ENCODE peak calls at places on chromosomes 11 and 22, in five cellular contexts. One of them, this sample, is unnamed.

GRCh38 chr11:102868359-102868758 is 6.4 kb downstream of the MMP12 start:
- DNase-seq in IMR-90: peak; percentile 44
- DNase-seq in trophoblast cell: peak; percentile 53
- DNase-seq in mesenchymal stem cell: peak; percentile 60
- DNase-seq in neuronal stem cell: no peak
- DNase-seq in this sample: no peak

GRCh38 chr11:131688056-131688693 is 317.8 kb downstream of the NTM start:
- DNase-seq in neuronal stem cell: peak; percentile 56
- DNase-seq in mesenchymal stem cell: peak; percentile 53
- DNase-seq in trophoblast cell: peak; percentile 29
- DNase-seq in IMR-90: peak; percentile 41
- DNase-seq in this sample: peak; percentile 81

GRCh38 chr11:1226981-1227550 is 4.2 kb downstream of the MUC5B start:
- DNase-seq in neuronal stem cell: no peak
- DNase-seq in trophoblast cell: peak; percentile 12
- DNase-seq in IMR-90: peak; percentile 4
- DNase-seq in mesenchymal stem cell: no peak
- DNase-seq in this sample: peak; percentile 65

GRCh38 chr11:848988-849824 is 6.6 kb downstream of the TSPAN4 start:
- DNase-seq in IMR-90: no peak
- DNase-seq in trophoblast cell: peak; percentile 28
- DNase-seq in mesenchymal stem cell: peak; percentile 25
- DNase-seq in neuronal stem cell: no peak
- DNase-seq in this sample: peak; percentile 82

GRCh38 chr11:69670158-69670845 is 4.9 kb downstream of the LTO1 start:
- DNase-seq in mesenchymal stem cell: peak; percentile 85
- DNase-seq in trophoblast cell: peak; percentile 98
- DNase-seq in neuronal stem cell: peak; percentile 72
- DNase-seq in IMR-90: peak; percentile 84
- DNase-seq in this sample: peak; percentile 92

GRCh38 chr11:69436041-69436982 is 45.2 kb upstream of the LINC01488 start:
- DNase-seq in IMR-90: no peak
- DNase-seq in mesenchymal stem cell: no peak
- DNase-seq in trophoblast cell: no peak
- DNase-seq in neuronal stem cell: no peak
- DNase-seq in this sample: no peak

GRCh38 chr11:130197386-130198035 is 37.9 kb downstream of the ST14 start:
- DNase-seq in trophoblast cell: peak; percentile 59
- DNase-seq in IMR-90: no peak
- DNase-seq in mesenchymal stem cell: no peak
- DNase-seq in neuronal stem cell: no peak
- DNase-seq in this sample: no peak

GRCh38 chr11:70144262-70144661 is 58.8 kb upstream of the FADD start:
- DNase-seq in IMR-90: no peak
- DNase-seq in neuronal stem cell: no peak
- DNase-seq in mesenchymal stem cell: no peak
- DNase-seq in trophoblast cell: no peak
- DNase-seq in this sample: no peak

GRCh38 chr11:45489281-45489906 is 176.0 kb downstream of the CHST1 start:
- DNase-seq in trophoblast cell: no peak
- DNase-seq in mesenchymal stem cell: no peak
- DNase-seq in neuronal stem cell: no peak
- DNase-seq in IMR-90: no peak
- DNase-seq in this sample: no peak

GRCh38 chr22:27790396-27791216 is 10.9 kb downstream of the MN1 start:
- DNase-seq in neuronal stem cell: no peak
- DNase-seq in trophoblast cell: no peak
- DNase-seq in IMR-90: no peak
- DNase-seq in mesenchymal stem cell: no peak
- DNase-seq in this sample: no peak

DNA sequence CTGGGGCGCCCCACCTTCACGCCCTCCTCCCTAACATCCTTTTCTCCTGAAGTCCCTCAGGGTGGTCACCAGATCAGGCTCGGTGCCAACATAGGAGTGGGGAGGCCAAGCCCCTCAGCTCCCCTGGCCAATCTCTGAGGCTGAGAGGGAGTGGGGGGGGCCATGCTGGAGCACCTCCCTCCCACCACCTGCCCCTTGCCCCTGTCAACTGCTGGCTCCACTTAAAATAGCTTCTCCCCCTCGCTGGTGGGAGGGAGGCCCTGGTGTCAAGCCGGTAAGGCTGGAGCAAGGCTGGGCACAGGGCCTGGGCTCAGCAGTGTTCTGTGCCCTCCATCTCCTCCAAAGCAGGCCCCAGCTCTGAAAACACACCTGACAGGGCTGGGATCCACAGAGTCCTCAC is 4.9 kb downstream of the PLXNB2 start:
- DNase-seq in neuronal stem cell: no peak
- DNase-seq in IMR-90: no peak
- DNase-seq in mesenchymal stem cell: no peak
- DNase-seq in trophoblast cell: no peak
- DNase-seq in this sample: no peak
- H4K91ac ChIP-seq in neuronal stem cell: no peak overlapping the region
- H4K91ac ChIP-seq in IMR-90: peak overlapping the region; percentile 21
- H4K91ac ChIP-seq in mesenchymal stem cell: peak overlapping the region; percentile 34
- H4K91ac ChIP-seq in trophoblast cell: no peak overlapping the region
- H4K91ac ChIP-seq in this sample: no peak overlapping the region

DNA sequence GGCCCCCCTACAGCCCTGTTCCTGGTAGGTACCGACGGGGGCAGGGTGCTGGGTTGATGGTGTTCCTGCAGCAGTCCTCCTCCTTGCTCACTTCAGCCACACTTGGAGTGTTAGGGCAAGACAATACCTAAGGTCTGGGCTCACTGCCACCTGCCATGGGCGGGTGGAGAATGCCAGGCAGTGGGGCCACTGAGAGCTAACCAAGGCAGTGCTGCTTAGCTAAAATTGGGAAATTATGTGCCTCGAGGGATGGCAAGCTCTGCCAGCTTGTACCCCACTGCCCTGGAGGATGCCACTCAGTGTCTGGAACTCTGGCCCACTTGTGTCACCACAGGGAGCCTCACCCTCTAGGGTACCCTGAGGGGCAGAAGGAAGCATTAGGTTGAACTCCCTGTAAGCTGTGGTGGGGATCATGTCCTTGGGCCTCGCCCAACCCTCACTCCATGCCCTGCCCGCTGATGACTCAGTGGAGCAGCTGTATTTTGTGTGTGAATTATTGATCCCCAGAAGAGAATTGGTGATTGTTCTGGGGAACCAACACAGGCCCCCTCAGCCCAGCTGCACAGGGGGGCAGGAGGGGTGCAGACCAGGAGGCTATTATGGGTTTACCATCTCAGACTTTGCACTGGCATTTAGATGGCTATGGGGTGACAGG is 17.7 kb downstream of the PHLDB1 start:
- DNase-seq in mesenchymal stem cell: no peak
- DNase-seq in neuronal stem cell: no peak
- DNase-seq in trophoblast cell: no peak
- DNase-seq in IMR-90: no peak
- DNase-seq in this sample: no peak
- H3K4me2 ChIP-seq in mesenchymal stem cell: no peak overlapping the region
- H3K4me2 ChIP-seq in neuronal stem cell: no peak overlapping the region
- H3K4me2 ChIP-seq in trophoblast cell: no peak overlapping the region
- H3K4me2 ChIP-seq in IMR-90: no peak overlapping the region
- H3K4me2 ChIP-seq in this sample: no peak overlapping the region

DNA sequence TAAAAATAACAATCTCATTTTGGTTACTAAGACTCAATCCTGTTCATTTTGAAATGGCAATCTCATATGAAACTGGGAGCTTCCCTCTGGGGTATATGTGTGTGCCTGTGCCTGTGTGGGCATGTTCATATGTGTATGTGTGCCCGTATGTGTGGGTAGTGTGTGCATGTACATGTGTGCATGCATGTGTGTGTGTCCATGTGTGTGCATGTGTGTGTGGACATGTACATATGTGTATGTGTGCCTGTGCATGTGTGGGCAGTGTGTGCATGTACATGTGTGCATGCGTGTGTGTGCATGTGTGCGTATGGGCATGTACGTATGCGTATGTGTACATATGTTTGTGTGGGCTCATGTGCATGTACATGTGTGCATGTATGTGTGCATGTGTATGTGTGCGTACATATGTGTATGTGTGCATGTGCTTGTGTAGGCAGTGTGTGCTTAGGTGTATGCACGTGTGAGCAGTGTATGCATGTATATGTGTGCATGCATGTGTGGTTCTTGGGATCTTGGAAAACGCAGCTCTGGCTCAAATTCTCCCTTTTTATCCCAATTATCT is 24.5 kb upstream of the CACNG2 start:
- DNase-seq in trophoblast cell: no peak
- DNase-seq in IMR-90: no peak
- DNase-seq in mesenchymal stem cell: no peak
- DNase-seq in neuronal stem cell: no peak
- DNase-seq in this sample: peak; percentile 13
- H4K91ac ChIP-seq in trophoblast cell: no peak overlapping the region
- H4K91ac ChIP-seq in IMR-90: no peak overlapping the region
- H4K91ac ChIP-seq in mesenchymal stem cell: peak overlapping the region; percentile 6
- H4K91ac ChIP-seq in neuronal stem cell: peak overlapping the region; percentile 14
- H4K91ac ChIP-seq in this sample: no peak overlapping the region

GRCh38 chr11:66011239-66011784 is 496 bp upstream of the CST6 start:
- DNase-seq in IMR-90: peak; percentile 53
- DNase-seq in neuronal stem cell: no peak
- DNase-seq in trophoblast cell: peak; percentile 98
- DNase-seq in mesenchymal stem cell: peak; percentile 61
- DNase-seq in this sample: peak; percentile 71
- H3K4me2 ChIP-seq in IMR-90: no peak overlapping the region
- H3K4me2 ChIP-seq in neuronal stem cell: peak overlapping the region; percentile 0
- H3K4me2 ChIP-seq in trophoblast cell: peak overlapping the region; percentile 53
- H3K4me2 ChIP-seq in mesenchymal stem cell: no peak overlapping the region
- H3K4me2 ChIP-seq in this sample: peak overlapping the region; percentile 38

GRCh38 chr11:112320668-112321067 is 60.0 kb upstream of the PLET1 start:
- DNase-seq in neuronal stem cell: no peak
- DNase-seq in trophoblast cell: no peak
- DNase-seq in IMR-90: peak; percentile 89
- DNase-seq in mesenchymal stem cell: peak; percentile 90
- DNase-seq in this sample: no peak
- H4K91ac ChIP-seq in neuronal stem cell: no peak overlapping the region
- H4K91ac ChIP-seq in trophoblast cell: no peak overlapping the region
- H4K91ac ChIP-seq in IMR-90: peak overlapping the region; percentile 90
- H4K91ac ChIP-seq in mesenchymal stem cell: no peak overlapping the region
- H4K91ac ChIP-seq in this sample: no peak overlapping the region

GRCh38 chr11:87224486-87224885 is 186.8 kb downstream of the TMEM135 start:
- DNase-seq in trophoblast cell: no peak
- DNase-seq in neuronal stem cell: no peak
- DNase-seq in mesenchymal stem cell: peak; percentile 12
- DNase-seq in IMR-90: peak; percentile 9
- DNase-seq in this sample: no peak
- H3K4me2 ChIP-seq in trophoblast cell: no peak overlapping the region
- H3K4me2 ChIP-seq in neuronal stem cell: no peak overlapping the region
- H3K4me2 ChIP-seq in mesenchymal stem cell: no peak overlapping the region
- H3K4me2 ChIP-seq in IMR-90: no peak overlapping the region
- H3K4me2 ChIP-seq in this sample: no peak overlapping the region

DNA sequence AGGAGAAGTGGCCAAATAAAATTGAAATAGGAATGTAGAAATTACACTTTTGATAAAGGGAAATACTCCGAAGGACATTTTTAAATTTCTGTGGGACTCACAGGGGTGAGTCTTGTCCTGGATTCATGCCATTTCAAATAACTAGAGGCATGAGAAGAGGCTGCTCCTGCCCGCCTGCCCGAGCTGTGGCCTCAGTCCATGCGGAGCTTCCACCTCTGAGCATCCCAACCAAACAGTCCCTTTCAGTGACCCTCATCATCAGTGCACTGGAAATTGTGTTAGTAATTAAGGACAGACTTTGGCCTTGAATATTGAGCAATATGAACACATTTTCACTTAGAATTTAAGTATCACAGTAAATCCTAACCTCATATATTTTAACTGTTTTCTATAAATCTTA is 25.6 kb downstream of the GRIA4 start:
- DNase-seq in neuronal stem cell: no peak
- DNase-seq in trophoblast cell: no peak
- DNase-seq in mesenchymal stem cell: no peak
- DNase-seq in IMR-90: no peak
- DNase-seq in this sample: no peak
- H4K91ac ChIP-seq in neuronal stem cell: no peak overlapping the region
- H4K91ac ChIP-seq in trophoblast cell: no peak overlapping the region
- H4K91ac ChIP-seq in mesenchymal stem cell: no peak overlapping the region
- H4K91ac ChIP-seq in IMR-90: no peak overlapping the region
- H4K91ac ChIP-seq in this sample: no peak overlapping the region

GRCh38 chr11:20110908-20111669 is 49.2 kb downstream of the DBX1 start:
- DNase-seq in neuronal stem cell: peak; percentile 46
- DNase-seq in trophoblast cell: peak; percentile 91
- DNase-seq in IMR-90: peak; percentile 85
- DNase-seq in mesenchymal stem cell: peak; percentile 92
- DNase-seq in this sample: peak; percentile 87
- H3K4me2 ChIP-seq in neuronal stem cell: no peak overlapping the region
- H3K4me2 ChIP-seq in trophoblast cell: peak overlapping the region; percentile 3
- H3K4me2 ChIP-seq in IMR-90: no peak overlapping the region
- H3K4me2 ChIP-seq in mesenchymal stem cell: no peak overlapping the region
- H3K4me2 ChIP-seq in this sample: no peak overlapping the region

GRCh38 chr22:37503183-37503683 is 16.0 kb downstream of the CARD10 start:
- DNase-seq in mesenchymal stem cell: no peak
- DNase-seq in IMR-90: no peak
- DNase-seq in neuronal stem cell: no peak
- DNase-seq in trophoblast cell: no peak
- DNase-seq in this sample: no peak

GRCh38 chr22:37502342-37503182 is 16.4 kb upstream of the MFNG start:
- DNase-seq in trophoblast cell: no peak
- DNase-seq in neuronal stem cell: no peak
- DNase-seq in mesenchymal stem cell: no peak
- DNase-seq in IMR-90: no peak
- DNase-seq in this sample: no peak

GRCh38 chr22:37500745-37501144 is 14.6 kb upstream of the MFNG start:
- DNase-seq in neuronal stem cell: no peak
- DNase-seq in IMR-90: no peak
- DNase-seq in trophoblast cell: no peak
- DNase-seq in mesenchymal stem cell: no peak
- DNase-seq in this sample: no peak

GRCh38 chr22:37501176-37501609 is 15.0 kb upstream of the MFNG start:
- DNase-seq in mesenchymal stem cell: no peak
- DNase-seq in IMR-90: no peak
- DNase-seq in trophoblast cell: no peak
- DNase-seq in neuronal stem cell: no peak
- DNase-seq in this sample: no peak

GRCh38 chr22:37501610-37502341 is 15.6 kb upstream of the MFNG start:
- DNase-seq in IMR-90: peak; percentile 93
- DNase-seq in mesenchymal stem cell: peak; percentile 84
- DNase-seq in trophoblast cell: no peak
- DNase-seq in neuronal stem cell: no peak
- DNase-seq in this sample: no peak
- H4K91ac ChIP-seq in IMR-90: peak overlapping the region; percentile 5
- H4K91ac ChIP-seq in mesenchymal stem cell: peak overlapping the region; percentile 91
- H4K91ac ChIP-seq in trophoblast cell: no peak overlapping the region
- H4K91ac ChIP-seq in neuronal stem cell: no peak overlapping the region
- H4K91ac ChIP-seq in this sample: no peak overlapping the region

GRCh38 chr22:30247561-30247960 is 1.0 kb upstream of the LIF start:
- DNase-seq in trophoblast cell: no peak
- DNase-seq in neuronal stem cell: no peak
- DNase-seq in IMR-90: no peak
- DNase-seq in mesenchymal stem cell: no peak
- DNase-seq in this sample: no peak
- H3K4me2 ChIP-seq in trophoblast cell: no peak overlapping the region
- H3K4me2 ChIP-seq in neuronal stem cell: no peak overlapping the region
- H3K4me2 ChIP-seq in IMR-90: peak overlapping the region; percentile 94
- H3K4me2 ChIP-seq in mesenchymal stem cell: peak overlapping the region; percentile 69
- H3K4me2 ChIP-seq in this sample: no peak overlapping the region

This sample was measured in H9.